ENCODE peak calls at places on chromosomes 11 and 22, in seven cellular contexts. G, P, D, M, I, Q and R are unnamed samples.

GRCh38 chr22:39532215-39533071 is at the start of gene RPS19BP1:
- DNase-seq in G (peak), P (peak), D (peak), M (peak), I (peak), Q (peak), R (peak)

GRCh38 chr22:22684605-22685561 is 40.5 kb downstream of the GGTLC2 start:
- DNase-seq in G (no peak), P (peak), D (no peak), M (peak), I (no peak), Q (no peak), R (peak)

GRCh38 chr11:68998390-68998911 is 14.6 kb downstream of the MRGPRF start:
- DNase-seq in G (no peak), P (peak), D (no peak), M (peak), I (no peak), Q (peak), R (peak)

GRCh38 chr22:28750471-28750881 is 8.6 kb downstream of the HSCB start:
- DNase-seq in G (no peak), P (no peak), D (no peak), M (no peak), I (no peak), Q (no peak), R (no peak)

GRCh38 chr11:58513747-58514367 is 6.0 kb upstream of the OR5B21 start:
- DNase-seq in G (peak), P (peak), D (no peak), M (peak), I (no peak), Q (no peak), R (no peak)

GRCh38 chr11:16945671-16946469 is 68.3 kb downstream of the PLEKHA7 start:
- DNase-seq in G (peak), P (peak), D (no peak), M (peak), I (peak), Q (peak), R (peak)

GRCh38 chr11:87215236-87215635 is 177.5 kb downstream of the TMEM135 start:
- DNase-seq in G (no peak), P (no peak), D (no peak), M (no peak), I (no peak), Q (no peak), R (no peak)

GRCh38 chr22:43014062-43014875 is 680 bp downstream of the PACSIN2 start:
- DNase-seq in G (peak), P (peak), D (peak), M (peak), I (peak), Q (peak), R (peak)

GRCh38 chr22:33785283-33785991 is 134.8 kb downstream of the LARGE1 start:
- DNase-seq in G (peak), P (no peak), D (no peak), M (peak), I (no peak), Q (no peak), R (no peak)

GRCh38 chr11:10868375-10868774 is 10.5 kb upstream of the ZBED5 start:
- DNase-seq in G (no peak), P (no peak), D (no peak), M (peak), I (no peak), Q (no peak), R (no peak)

GRCh38 chr22:30129636-30130035 is 49.4 kb downstream of the HORMAD2 start:
- DNase-seq in G (no peak), P (no peak), D (no peak), M (no peak), I (no peak), Q (no peak), R (no peak)

GRCh38 chr22:36036167-36036624 is 7.6 kb upstream of the RBFOX2 start:
- DNase-seq in G (no peak), P (no peak), D (no peak), M (no peak), I (no peak), Q (no peak), R (peak)

GRCh38 chr22:17366830-17367229 is 2.4 kb upstream of the CECR2 start:
- DNase-seq in G (no peak), P (peak), D (no peak), M (no peak), I (no peak), Q (no peak), R (peak)

GRCh38 chr11:133181066-133181465 is 351.2 kb downstream of the OPCML start:
- DNase-seq in G (no peak), P (no peak), D (no peak), M (no peak), I (no peak), Q (no peak), R (no peak)

GRCh38 chr11:63871962-63872832 is 33.3 kb downstream of the MARK2 start:
- DNase-seq in G (peak), P (peak), D (no peak), M (peak), I (peak), Q (peak), R (peak)

GRCh38 chr22:23856721-23857605 is 712 bp upstream of the SLC2A11 start:
- DNase-seq in G (peak), P (peak), D (no peak), M (peak), I (no peak), Q (no peak), R (peak)

GRCh38 chr22:17795143-17795542 is 20.9 kb upstream of the BID start:
- DNase-seq in G (no peak), P (no peak), D (no peak), M (no peak), I (no peak), Q (no peak), R (no peak)

GRCh38 chr22:29867260-29867659 is 15.7 kb upstream of the MTMR3 start:
- DNase-seq in G (no peak), P (no peak), D (no peak), M (no peak), I (no peak), Q (no peak), R (no peak)

GRCh38 chr11:859394-860131 is 16.9 kb downstream of the TSPAN4 start:
- DNase-seq in G (no peak), P (peak), D (no peak), M (peak), I (no peak), Q (peak), R (peak)

GRCh38 chr11:117185739-117186430 is 7.3 kb downstream of the SIDT2 start:
- DNase-seq in G (no peak), P (no peak), D (no peak), M (no peak), I (no peak), Q (peak), R (no peak)

GRCh38 chr22:49196046-49196511 is 631.6 kb downstream of the BRD1 start:
- DNase-seq in G (no peak), P (no peak), D (no peak), M (no peak), I (no peak), Q (no peak), R (no peak)

GRCh38 chr11:1305558-1306056 is 3.8 kb downstream of the TOLLIP start:
- DNase-seq in G (no peak), P (no peak), D (no peak), M (no peak), I (no peak), Q (no peak), R (no peak)

GRCh38 chr11:46846510-46846830 is 390 bp upstream of the CKAP5 start:
- DNase-seq in G (no peak), P (no peak), D (no peak), M (no peak), I (no peak), Q (no peak), R (no peak)
- H3K4me3 ChIP-seq in G (peak), P (peak), D (peak), M (peak), I (peak), Q (peak), R (peak)

GRCh38 chr22:37366601-37367000 is 60.7 kb downstream of the ELFN2 start:
- DNase-seq in G (no peak), P (no peak), D (no peak), M (no peak), I (no peak), Q (no peak), R (no peak)
- H3K4me3 ChIP-seq in G (no peak), P (no peak), D (no peak), M (no peak), I (no peak), Q (no peak), R (no peak)

GRCh38 chr11:88813233-88813915 is 252.4 kb downstream of the GRM5 start:
- DNase-seq in G (no peak), P (no peak), D (no peak), M (no peak), I (no peak), Q (no peak), R (no peak)

GRCh38 chr11:88819616-88820015 is 246.2 kb downstream of the GRM5 start:
- DNase-seq in G (no peak), P (no peak), D (no peak), M (no peak), I (no peak), Q (no peak), R (no peak)

GRCh38 chr11:88814076-88814475 is 251.7 kb downstream of the GRM5 start:
- DNase-seq in G (no peak), P (no peak), D (no peak), M (no peak), I (no peak), Q (no peak), R (no peak)

GRCh38 chr11:88815505-88815904 is 250.3 kb downstream of the GRM5 start:
- DNase-seq in G (no peak), P (no peak), D (no peak), M (no peak), I (no peak), Q (no peak), R (no peak)

GRCh38 chr11:88818978-88819377 is 246.8 kb downstream of the GRM5 start:
- DNase-seq in G (no peak), P (no peak), D (no peak), M (no peak), I (no peak), Q (no peak), R (no peak)
- H3K4me3 ChIP-seq in G (no peak), P (no peak), D (no peak), M (no peak), I (no peak), Q (no peak), R (no peak)

DNA sequence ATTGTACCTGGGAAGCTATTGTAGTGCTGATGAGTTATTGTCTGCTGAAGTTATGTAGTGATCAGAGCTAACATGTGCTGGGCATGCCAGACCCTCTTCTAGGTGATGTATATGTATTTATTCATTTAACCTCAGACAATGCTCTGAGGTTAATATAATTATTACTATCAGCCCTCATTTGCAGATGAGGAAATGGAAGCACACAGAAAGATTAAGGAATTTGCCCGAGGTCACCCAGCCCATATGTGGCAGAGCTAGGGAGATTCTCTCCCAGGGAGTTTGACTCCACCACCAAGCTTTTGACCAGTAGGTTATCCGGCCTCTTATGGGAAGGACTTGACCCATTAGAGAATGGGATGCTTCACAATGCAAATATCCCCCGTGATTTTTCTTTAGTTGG is 114.2 kb upstream of the NAV2 start:
- DNase-seq in G (no peak), P (no peak), D (no peak), M (no peak), I (no peak), Q (no peak), R (no peak)
- H3K4me3 ChIP-seq in G (no peak), P (no peak), D (no peak), M (no peak), I (no peak), Q (no peak), R (no peak)

DNA sequence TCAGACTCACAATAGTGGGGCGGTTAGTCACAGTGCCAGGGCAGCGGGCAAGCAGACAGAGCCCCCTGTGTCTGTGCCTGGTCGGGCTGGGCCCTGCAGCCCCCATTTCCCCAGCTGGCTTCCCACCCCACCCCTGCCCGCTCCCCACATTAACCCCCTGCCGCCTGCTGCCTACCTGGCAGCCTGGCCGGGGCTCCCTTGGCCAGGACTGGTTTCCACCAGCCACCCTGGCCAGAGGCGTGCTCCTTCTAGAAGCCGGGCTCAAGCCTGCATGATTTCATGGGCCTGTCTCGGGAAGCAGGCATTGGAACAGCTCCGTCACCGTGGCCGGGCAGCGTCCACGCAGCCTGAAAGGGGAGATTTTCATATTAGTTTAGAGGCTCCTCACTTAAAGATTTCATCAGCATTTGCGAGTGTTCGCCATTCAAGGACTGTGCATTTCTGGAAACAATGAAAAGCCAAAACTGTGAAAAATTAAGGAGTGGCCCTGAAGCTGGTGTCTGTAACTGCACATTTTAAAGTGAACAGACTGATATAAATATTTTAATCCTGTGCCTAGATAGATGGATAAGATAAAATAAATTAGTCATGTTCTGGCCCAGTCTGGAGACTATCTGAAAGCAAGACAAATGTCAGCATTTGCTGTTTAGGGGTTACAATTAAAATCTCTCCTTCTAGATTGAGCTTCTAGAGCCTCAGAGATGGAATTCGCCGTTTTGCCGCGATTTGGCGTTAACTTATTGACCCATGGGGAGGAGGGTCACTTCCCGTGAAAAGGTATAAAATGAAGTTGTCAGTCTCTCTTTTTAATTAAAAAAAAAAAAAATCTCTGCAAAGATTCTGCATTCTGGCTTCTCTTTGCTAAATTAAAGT is 79.4 kb upstream of the WNT7B start:
- DNase-seq in G (no peak), P (no peak), D (no peak), M (no peak), I (no peak), Q (peak), R (peak)
- H3K4me3 ChIP-seq in G (no peak), P (no peak), D (no peak), M (no peak), I (no peak), Q (peak), R (peak)

GRCh38 chr11:46382644-46383403 is 1.4 kb downstream of the MDK start:
- DNase-seq in G (peak), P (peak), D (no peak), M (peak), I (no peak), Q (no peak), R (peak)
- H3K4me3 ChIP-seq in G (peak), P (peak), D (no peak), M (peak), I (peak), Q (peak), R (peak)

GRCh38 chr22:31475778-31476177 is 13.9 kb downstream of the EIF4ENIF1 start:
- DNase-seq in G (no peak), P (no peak), D (no peak), M (no peak), I (no peak), Q (no peak), R (no peak)
- H3K4me3 ChIP-seq in G (no peak), P (no peak), D (no peak), M (no peak), I (no peak), Q (no peak), R (no peak)

GRCh38 chr11:114296979-114297372 is 777 bp downstream of the NNMT start:
- DNase-seq in G (no peak), P (no peak), D (no peak), M (no peak), I (no peak), Q (no peak), R (no peak)
- H3K4me3 ChIP-seq in G (no peak), P (peak), D (no peak), M (peak), I (no peak), Q (peak), R (no peak)